ENCODE peak calls at places on chromosomes 1 and 21, in four cellular contexts. One of them, this sample, is unnamed.

GRCh38 chr1:113340038-113340437 is 50.3 kb upstream of the MAGI3 start:
- DNase-seq in thoracic aorta: no peak
- DNase-seq in A549: no peak
- DNase-seq in nephron progenitor cell: no peak
- DNase-seq in this sample: no peak

GRCh38 chr1:62573675-62574074 is 23.6 kb upstream of the ANGPTL3 start:
- DNase-seq in thoracic aorta: no peak
- DNase-seq in A549: no peak
- DNase-seq in nephron progenitor cell: no peak
- DNase-seq in this sample: no peak

GRCh38 chr21:37064841-37065240 is 8.0 kb downstream of the PIGP start:
- DNase-seq in thoracic aorta: no peak
- DNase-seq in A549: no peak
- DNase-seq in nephron progenitor cell: no peak
- DNase-seq in this sample: no peak

GRCh38 chr1:77018386-77019156 is 151.3 kb downstream of the ST6GALNAC5 start:
- DNase-seq in thoracic aorta: no peak
- DNase-seq in A549: no peak
- DNase-seq in nephron progenitor cell: no peak
- DNase-seq in this sample: no peak

GRCh38 chr1:163820748-163821147 is 499.0 kb downstream of the NUF2 start:
- DNase-seq in thoracic aorta: no peak
- DNase-seq in A549: no peak
- DNase-seq in nephron progenitor cell: no peak
- DNase-seq in this sample: no peak

GRCh38 chr1:23395162-23395724 is 25.6 kb upstream of the ZNF436 start:
- DNase-seq in thoracic aorta: no peak
- DNase-seq in A549: no peak
- DNase-seq in nephron progenitor cell: no peak
- DNase-seq in this sample: no peak

GRCh38 chr1:216045400-216045799 is 377.8 kb downstream of the USH2A start:
- DNase-seq in thoracic aorta: no peak
- DNase-seq in A549: no peak
- DNase-seq in nephron progenitor cell: no peak
- DNase-seq in this sample: no peak

GRCh38 chr1:198699167-198700015 is 60.6 kb downstream of the PTPRC start:
- DNase-seq in thoracic aorta: no peak
- DNase-seq in A549: peak; percentile 38
- DNase-seq in nephron progenitor cell: peak; percentile 72
- DNase-seq in this sample: peak; percentile 39

GRCh38 chr1:201146626-201147390 is 7.5 kb downstream of the TMEM9 start:
- DNase-seq in thoracic aorta: no peak
- DNase-seq in A549: no peak
- DNase-seq in nephron progenitor cell: no peak
- DNase-seq in this sample: no peak

GRCh38 chr1:51088474-51088873 is 13.6 kb upstream of the C1orf185 start:
- DNase-seq in thoracic aorta: no peak
- DNase-seq in A549: no peak
- DNase-seq in nephron progenitor cell: no peak
- DNase-seq in this sample: no peak

GRCh38 chr1:192235127-192235526 is 76.9 kb downstream of the RGS18 start:
- DNase-seq in thoracic aorta: no peak
- DNase-seq in A549: no peak
- DNase-seq in nephron progenitor cell: no peak
- DNase-seq in this sample: no peak

GRCh38 chr1:12573015-12573825 is 44.8 kb downstream of the DHRS3 start:
- DNase-seq in thoracic aorta: no peak
- DNase-seq in A549: no peak
- DNase-seq in nephron progenitor cell: no peak
- DNase-seq in this sample: no peak

GRCh38 chr1:154760469-154760933 is 109.6 kb downstream of the KCNN3 start:
- DNase-seq in thoracic aorta: no peak
- DNase-seq in A549: peak; percentile 72
- DNase-seq in nephron progenitor cell: peak; percentile 91
- DNase-seq in this sample: peak; percentile 95

GRCh38 chr1:91098299-91098901 is 76.6 kb upstream of the ZNF644 start:
- DNase-seq in thoracic aorta: no peak
- DNase-seq in A549: no peak
- DNase-seq in nephron progenitor cell: no peak
- DNase-seq in this sample: no peak

GRCh38 chr21:17343055-17343454 is 169.8 kb upstream of the CXADR start:
- DNase-seq in thoracic aorta: no peak
- DNase-seq in A549: no peak
- DNase-seq in nephron progenitor cell: peak; percentile 42
- DNase-seq in this sample: no peak

GRCh38 chr1:228368801-228369607 is 37.6 kb downstream of the TRIM11 start:
- DNase-seq in thoracic aorta: no peak
- DNase-seq in A549: no peak
- DNase-seq in nephron progenitor cell: no peak
- DNase-seq in this sample: no peak

GRCh38 chr1:41689596-41689995 is 205.1 kb upstream of the EDN2 start:
- DNase-seq in thoracic aorta: no peak
- DNase-seq in A549: no peak
- DNase-seq in nephron progenitor cell: no peak
- DNase-seq in this sample: no peak

GRCh38 chr1:109091196-109092193 is 931 bp downstream of the TMEM167B start:
- DNase-seq in thoracic aorta: no peak
- DNase-seq in A549: peak; percentile 47
- DNase-seq in nephron progenitor cell: no peak
- DNase-seq in this sample: no peak

GRCh38 chr1:31756578-31756977 is 7.6 kb downstream of the ADGRB2 start:
- DNase-seq in thoracic aorta: no peak
- DNase-seq in A549: no peak
- DNase-seq in nephron progenitor cell: no peak
- DNase-seq in this sample: no peak

GRCh38 chr1:3068400-3069361 is at the start of gene PRDM16:
- DNase-seq in thoracic aorta: no peak
- DNase-seq in A549: peak; percentile 59
- DNase-seq in nephron progenitor cell: peak; percentile 60
- DNase-seq in this sample: no peak

GRCh38 chr1:65027699-65028358 is 61.5 kb upstream of the JAK1 start:
- DNase-seq in thoracic aorta: no peak
- DNase-seq in A549: no peak
- DNase-seq in nephron progenitor cell: no peak
- DNase-seq in this sample: no peak

GRCh38 chr1:17496419-17496818 is 43.1 kb upstream of the ARHGEF10L start:
- DNase-seq in thoracic aorta: no peak
- DNase-seq in A549: no peak
- DNase-seq in nephron progenitor cell: no peak
- DNase-seq in this sample: no peak

GRCh38 chr1:109613396-109614147 is 5.8 kb downstream of the GNAT2 start:
- DNase-seq in thoracic aorta: no peak
- DNase-seq in A549: no peak
- DNase-seq in nephron progenitor cell: no peak
- DNase-seq in this sample: no peak

GRCh38 chr1:97252076-97252475 is 530.5 kb downstream of the PTBP2 start:
- DNase-seq in thoracic aorta: no peak
- DNase-seq in A549: no peak
- DNase-seq in nephron progenitor cell: no peak
- DNase-seq in this sample: no peak

GRCh38 chr1:117290855-117291254 is 76.4 kb upstream of the MAN1A2 start:
- DNase-seq in thoracic aorta: no peak
- DNase-seq in A549: no peak
- DNase-seq in nephron progenitor cell: no peak
- DNase-seq in this sample: no peak

GRCh38 chr1:30140566-30140965 is 582.8 kb downstream of the MATN1 start:
- DNase-seq in thoracic aorta: no peak
- DNase-seq in A549: no peak
- DNase-seq in nephron progenitor cell: no peak
- DNase-seq in this sample: no peak

GRCh38 chr1:93770640-93771039 is 89.0 kb upstream of the BCAR3 start:
- DNase-seq in thoracic aorta: no peak
- DNase-seq in A549: no peak
- DNase-seq in nephron progenitor cell: peak; percentile 24
- DNase-seq in this sample: no peak

GRCh38 chr21:34968414-34969333 is 80.4 kb downstream of the RUNX1 start:
- DNase-seq in thoracic aorta: no peak
- DNase-seq in A549: no peak
- DNase-seq in nephron progenitor cell: no peak
- DNase-seq in this sample: no peak

GRCh38 chr1:197521118-197521739 is 253.2 kb downstream of the CRB1 start:
- DNase-seq in thoracic aorta: no peak
- DNase-seq in A549: peak; percentile 26
- DNase-seq in nephron progenitor cell: peak; percentile 23
- DNase-seq in this sample: peak; percentile 12

GRCh38 chr1:224799083-224799482 is 130.4 kb upstream of the DNAH14 start:
- DNase-seq in thoracic aorta: no peak
- DNase-seq in A549: no peak
- DNase-seq in nephron progenitor cell: no peak
- DNase-seq in this sample: no peak
- TF ChIP-seq CTCF in thoracic aorta: no peak
- TF ChIP-seq CTCF in A549: no peak
- TF ChIP-seq CTCF in nephron progenitor cell: no peak
- TF ChIP-seq CTCF in this sample: no peak

GRCh38 chr1:20730690-20731056 is 1.8 kb downstream of the SH2D5 start:
- DNase-seq in thoracic aorta: no peak
- DNase-seq in A549: no peak
- DNase-seq in nephron progenitor cell: no peak
- DNase-seq in this sample: peak; percentile 28
- TF ChIP-seq CTCF in thoracic aorta: no peak
- TF ChIP-seq CTCF in A549: no peak
- TF ChIP-seq CTCF in nephron progenitor cell: no peak
- TF ChIP-seq CTCF in this sample: no peak

DNA sequence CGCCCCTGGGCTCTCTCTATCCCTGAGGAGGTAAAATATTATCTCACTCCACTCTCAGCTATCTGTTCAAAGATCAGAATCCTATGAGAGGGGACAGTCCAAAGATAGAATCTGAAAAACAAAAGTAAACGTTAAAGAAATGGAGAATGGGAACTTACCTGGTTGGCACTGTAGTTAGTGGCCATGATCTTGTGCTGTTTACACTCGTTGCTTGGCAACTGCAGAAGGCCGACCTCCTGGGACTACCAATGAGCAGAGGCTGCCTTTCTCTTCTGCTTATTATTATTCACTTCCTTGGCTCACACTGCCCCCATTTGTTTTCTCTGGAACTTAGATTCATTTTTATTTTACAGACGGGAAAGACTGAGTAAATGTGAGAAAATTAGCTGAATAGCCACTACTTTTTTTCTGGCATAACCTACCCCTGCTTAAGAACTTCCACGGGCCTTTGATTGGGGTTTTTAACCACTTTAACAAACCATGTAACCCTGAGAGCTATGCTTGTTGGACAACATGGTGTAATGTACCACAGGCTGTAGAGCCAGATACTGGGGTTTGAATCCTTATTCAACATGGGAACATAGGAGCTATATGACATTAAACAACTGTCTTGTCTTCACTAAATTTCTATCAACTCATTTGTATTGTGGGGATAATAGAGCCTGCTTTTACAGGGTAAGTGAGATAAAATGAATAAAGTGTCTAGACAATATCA is at the start of gene CFAP126:
- DNase-seq in thoracic aorta: peak; percentile 56
- DNase-seq in A549: peak; percentile 73
- DNase-seq in nephron progenitor cell: peak; percentile 15
- DNase-seq in this sample: peak; percentile 84
- TF ChIP-seq CTCF in thoracic aorta: peak; percentile 11
- TF ChIP-seq CTCF in A549: peak; percentile 21
- TF ChIP-seq CTCF in nephron progenitor cell: no peak
- TF ChIP-seq CTCF in this sample: peak; percentile 48

DNA sequence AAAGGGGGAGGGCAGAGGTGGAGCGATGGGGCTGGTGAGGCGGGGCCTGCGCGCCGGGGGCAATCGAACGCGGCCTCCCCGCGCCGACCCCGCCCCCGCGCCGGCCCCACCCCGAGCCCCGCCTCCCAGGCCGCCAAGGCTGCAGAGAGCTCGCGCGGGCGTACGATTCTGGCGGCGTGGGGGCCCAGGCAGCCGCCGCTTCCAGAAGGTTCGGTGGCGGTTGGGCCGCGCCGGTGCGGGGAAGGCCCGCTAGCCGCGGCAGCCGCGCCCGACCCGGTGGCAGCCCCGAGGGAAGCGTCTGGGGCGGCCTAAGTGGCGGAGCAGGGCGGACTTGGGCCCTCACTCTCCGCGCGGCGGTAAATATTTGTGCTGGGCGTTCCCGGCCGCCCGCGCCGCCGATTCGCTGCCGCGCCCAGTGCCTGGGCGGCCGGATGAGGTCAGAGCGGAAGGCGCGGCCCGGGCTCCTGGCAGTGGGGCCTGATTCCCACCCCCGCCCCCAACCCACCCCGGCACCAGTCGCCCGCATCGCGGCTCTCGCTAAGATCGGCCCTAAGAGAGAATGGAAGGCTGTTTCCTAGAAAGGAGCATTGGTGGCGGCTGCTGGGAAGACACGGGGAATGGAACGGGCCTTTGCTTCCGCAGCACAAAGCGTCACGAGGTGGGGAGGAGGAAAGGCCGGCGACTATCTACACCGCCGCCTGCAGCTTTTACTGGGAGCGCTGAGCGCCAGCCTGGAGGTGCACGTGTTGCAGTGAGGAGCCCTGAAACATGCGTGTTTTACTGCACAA is at the start of gene ACOT7:
- DNase-seq in thoracic aorta: peak; percentile 55
- DNase-seq in A549: peak; percentile 68
- DNase-seq in nephron progenitor cell: peak; percentile 90
- DNase-seq in this sample: peak; percentile 99
- TF ChIP-seq CTCF in thoracic aorta: no peak
- TF ChIP-seq CTCF in A549: no peak
- TF ChIP-seq CTCF in nephron progenitor cell: no peak
- TF ChIP-seq CTCF in this sample: no peak

GRCh38 chr1:34602907-34603306 is 151.9 kb upstream of the GJB5 start:
- DNase-seq in thoracic aorta: no peak
- DNase-seq in A549: no peak
- DNase-seq in nephron progenitor cell: no peak
- DNase-seq in this sample: no peak

GRCh38 chr1:34603594-34603993 is 151.3 kb upstream of the GJB5 start:
- DNase-seq in thoracic aorta: no peak
- DNase-seq in A549: no peak
- DNase-seq in nephron progenitor cell: no peak
- DNase-seq in this sample: no peak

DNA sequence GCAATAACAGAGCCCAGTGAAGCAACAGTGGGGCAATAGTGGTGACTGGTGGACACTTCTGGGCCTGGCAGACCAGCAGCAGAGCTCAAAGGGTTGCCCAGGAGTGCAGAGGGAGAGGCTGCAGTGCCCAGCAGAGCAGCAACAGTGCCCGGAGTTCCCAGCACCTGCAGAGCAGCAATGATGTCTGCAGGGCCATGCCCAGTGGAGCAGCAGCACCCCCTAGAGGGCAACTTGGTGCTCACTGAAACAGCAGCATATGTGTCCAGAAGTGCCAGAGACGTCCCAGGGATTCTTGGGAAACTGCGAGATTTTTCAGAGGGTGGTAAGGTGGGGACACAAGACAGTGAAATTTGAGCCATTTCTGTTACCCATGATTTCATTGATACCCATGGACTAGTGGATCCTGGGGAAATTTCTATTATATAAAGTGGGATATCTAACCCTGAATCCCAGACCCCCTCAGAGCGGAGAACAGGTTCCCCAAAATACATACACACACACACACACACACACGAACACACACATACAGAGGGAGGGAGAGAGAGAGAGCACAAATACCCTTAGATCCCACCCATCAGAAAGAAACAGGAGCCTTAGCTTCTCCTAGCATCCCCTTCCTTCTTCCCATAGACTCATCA is 156.9 kb upstream of the GJB5 start:
- DNase-seq in thoracic aorta: no peak
- DNase-seq in A549: peak; percentile 46
- DNase-seq in nephron progenitor cell: peak; percentile 94
- DNase-seq in this sample: peak; percentile 45
- TF ChIP-seq CTCF in thoracic aorta: peak; percentile 35
- TF ChIP-seq CTCF in A549: peak; percentile 49
- TF ChIP-seq CTCF in nephron progenitor cell: peak; percentile 94
- TF ChIP-seq CTCF in this sample: peak; percentile 62